ENCODE peak calls at places on chromosomes 1 and 21, in six cellular contexts. One of them, this sample, is unnamed.

GRCh38 chr1:232586679-232587078 is 43.3 kb downstream of the SIPA1L2 start:
- DNase-seq in activated CD4-positive, CD25-positive, alpha-beta regulatory T cell treated with anti-CD3 and anti-CD28 coated beads, Interleukin-2, amount 50 U/mL, for 16 hours: no peak
- DNase-seq in left ventricle myocardium superior: no peak
- DNase-seq in fibroblast of mammary gland: no peak
- DNase-seq in GM04504: no peak
- DNase-seq in prostate gland: no peak
- DNase-seq in this sample: no peak

GRCh38 chr1:67534627-67535065 is 104.4 kb upstream of the SERBP1 start:
- DNase-seq in activated CD4-positive, CD25-positive, alpha-beta regulatory T cell treated with anti-CD3 and anti-CD28 coated beads, Interleukin-2, amount 50 U/mL, for 16 hours: no peak
- DNase-seq in left ventricle myocardium superior: no peak
- DNase-seq in fibroblast of mammary gland: peak
- DNase-seq in GM04504: no peak
- DNase-seq in prostate gland: no peak
- DNase-seq in this sample: no peak

GRCh38 chr21:44761011-44761729 is 40.5 kb downstream of the UBE2G2 start:
- DNase-seq in activated CD4-positive, CD25-positive, alpha-beta regulatory T cell treated with anti-CD3 and anti-CD28 coated beads, Interleukin-2, amount 50 U/mL, for 16 hours: no peak
- DNase-seq in left ventricle myocardium superior: no peak
- DNase-seq in fibroblast of mammary gland: no peak
- DNase-seq in GM04504: no peak
- DNase-seq in prostate gland: no peak
- DNase-seq in this sample: no peak

GRCh38 chr1:231159963-231160761 is 1.7 kb upstream of the TRIM67 start:
- DNase-seq in activated CD4-positive, CD25-positive, alpha-beta regulatory T cell treated with anti-CD3 and anti-CD28 coated beads, Interleukin-2, amount 50 U/mL, for 16 hours: no peak
- DNase-seq in left ventricle myocardium superior: no peak
- DNase-seq in fibroblast of mammary gland: no peak
- DNase-seq in GM04504: no peak
- DNase-seq in prostate gland: no peak
- DNase-seq in this sample: no peak

GRCh38 chr1:41742219-41742618 is 176.5 kb downstream of the HIVEP3 start:
- DNase-seq in activated CD4-positive, CD25-positive, alpha-beta regulatory T cell treated with anti-CD3 and anti-CD28 coated beads, Interleukin-2, amount 50 U/mL, for 16 hours: no peak
- DNase-seq in left ventricle myocardium superior: no peak
- DNase-seq in fibroblast of mammary gland: peak
- DNase-seq in GM04504: peak
- DNase-seq in prostate gland: no peak
- DNase-seq in this sample: no peak

GRCh38 chr1:206842851-206843250 is 22.6 kb upstream of the IL20 start:
- DNase-seq in activated CD4-positive, CD25-positive, alpha-beta regulatory T cell treated with anti-CD3 and anti-CD28 coated beads, Interleukin-2, amount 50 U/mL, for 16 hours: no peak
- DNase-seq in left ventricle myocardium superior: no peak
- DNase-seq in fibroblast of mammary gland: no peak
- DNase-seq in GM04504: no peak
- DNase-seq in prostate gland: no peak
- DNase-seq in this sample: no peak

GRCh38 chr1:78490861-78491310 is at the start of gene PTGFR:
- DNase-seq in activated CD4-positive, CD25-positive, alpha-beta regulatory T cell treated with anti-CD3 and anti-CD28 coated beads, Interleukin-2, amount 50 U/mL, for 16 hours: no peak
- DNase-seq in left ventricle myocardium superior: peak
- DNase-seq in fibroblast of mammary gland: peak
- DNase-seq in GM04504: peak
- DNase-seq in prostate gland: no peak
- DNase-seq in this sample: no peak

GRCh38 chr1:244653439-244654283 is 735 bp downstream of the DESI2 start:
- DNase-seq in activated CD4-positive, CD25-positive, alpha-beta regulatory T cell treated with anti-CD3 and anti-CD28 coated beads, Interleukin-2, amount 50 U/mL, for 16 hours: no peak
- DNase-seq in left ventricle myocardium superior: no peak
- DNase-seq in fibroblast of mammary gland: peak
- DNase-seq in GM04504: no peak
- DNase-seq in prostate gland: no peak
- DNase-seq in this sample: no peak

GRCh38 chr1:84390231-84390630 is 8.1 kb upstream of the DNASE2B start:
- DNase-seq in activated CD4-positive, CD25-positive, alpha-beta regulatory T cell treated with anti-CD3 and anti-CD28 coated beads, Interleukin-2, amount 50 U/mL, for 16 hours: no peak
- DNase-seq in left ventricle myocardium superior: no peak
- DNase-seq in fibroblast of mammary gland: peak
- DNase-seq in GM04504: no peak
- DNase-seq in prostate gland: no peak
- DNase-seq in this sample: no peak

GRCh38 chr1:156726549-156727226 is 1.6 kb upstream of the METTL25B start:
- DNase-seq in activated CD4-positive, CD25-positive, alpha-beta regulatory T cell treated with anti-CD3 and anti-CD28 coated beads, Interleukin-2, amount 50 U/mL, for 16 hours: no peak
- DNase-seq in left ventricle myocardium superior: no peak
- DNase-seq in fibroblast of mammary gland: peak
- DNase-seq in GM04504: no peak
- DNase-seq in prostate gland: no peak
- DNase-seq in this sample: peak

GRCh38 chr1:42259059-42259738 is 75.8 kb downstream of the FOXJ3 start:
- DNase-seq in activated CD4-positive, CD25-positive, alpha-beta regulatory T cell treated with anti-CD3 and anti-CD28 coated beads, Interleukin-2, amount 50 U/mL, for 16 hours: no peak
- DNase-seq in left ventricle myocardium superior: no peak
- DNase-seq in fibroblast of mammary gland: peak
- DNase-seq in GM04504: no peak
- DNase-seq in prostate gland: peak
- DNase-seq in this sample: peak

GRCh38 chr1:226737819-226738420 is 1.2 kb downstream of the ITPKB start:
- DNase-seq in activated CD4-positive, CD25-positive, alpha-beta regulatory T cell treated with anti-CD3 and anti-CD28 coated beads, Interleukin-2, amount 50 U/mL, for 16 hours: no peak
- DNase-seq in left ventricle myocardium superior: peak
- DNase-seq in fibroblast of mammary gland: peak
- DNase-seq in GM04504: no peak
- DNase-seq in prostate gland: peak
- DNase-seq in this sample: peak

GRCh38 chr1:185816460-185816859 is 82.3 kb downstream of the HMCN1 start:
- DNase-seq in activated CD4-positive, CD25-positive, alpha-beta regulatory T cell treated with anti-CD3 and anti-CD28 coated beads, Interleukin-2, amount 50 U/mL, for 16 hours: no peak
- DNase-seq in left ventricle myocardium superior: no peak
- DNase-seq in fibroblast of mammary gland: peak
- DNase-seq in GM04504: no peak
- DNase-seq in prostate gland: no peak
- DNase-seq in this sample: no peak

GRCh38 chr1:63909511-63909910 is 135.7 kb downstream of the ROR1 start:
- DNase-seq in activated CD4-positive, CD25-positive, alpha-beta regulatory T cell treated with anti-CD3 and anti-CD28 coated beads, Interleukin-2, amount 50 U/mL, for 16 hours: no peak
- DNase-seq in left ventricle myocardium superior: no peak
- DNase-seq in fibroblast of mammary gland: peak
- DNase-seq in GM04504: no peak
- DNase-seq in prostate gland: no peak
- DNase-seq in this sample: no peak

GRCh38 chr1:246640747-246641146 is 74.5 kb downstream of the CNST start:
- DNase-seq in activated CD4-positive, CD25-positive, alpha-beta regulatory T cell treated with anti-CD3 and anti-CD28 coated beads, Interleukin-2, amount 50 U/mL, for 16 hours: no peak
- DNase-seq in left ventricle myocardium superior: no peak
- DNase-seq in fibroblast of mammary gland: no peak
- DNase-seq in GM04504: no peak
- DNase-seq in prostate gland: no peak
- DNase-seq in this sample: no peak

GRCh38 chr1:1510912-1511532 is 940 bp upstream of the ATAD3A start:
- DNase-seq in activated CD4-positive, CD25-positive, alpha-beta regulatory T cell treated with anti-CD3 and anti-CD28 coated beads, Interleukin-2, amount 50 U/mL, for 16 hours: no peak
- DNase-seq in left ventricle myocardium superior: no peak
- DNase-seq in fibroblast of mammary gland: peak
- DNase-seq in GM04504: no peak
- DNase-seq in prostate gland: no peak
- DNase-seq in this sample: no peak

GRCh38 chr1:46552357-46553237 is 1.1 kb upstream of the KNCN start:
- DNase-seq in activated CD4-positive, CD25-positive, alpha-beta regulatory T cell treated with anti-CD3 and anti-CD28 coated beads, Interleukin-2, amount 50 U/mL, for 16 hours: no peak
- DNase-seq in left ventricle myocardium superior: no peak
- DNase-seq in fibroblast of mammary gland: no peak
- DNase-seq in GM04504: no peak
- DNase-seq in prostate gland: no peak
- DNase-seq in this sample: no peak

GRCh38 chr1:67897270-67897949 is 64.1 kb upstream of the GNG12 start:
- DNase-seq in activated CD4-positive, CD25-positive, alpha-beta regulatory T cell treated with anti-CD3 and anti-CD28 coated beads, Interleukin-2, amount 50 U/mL, for 16 hours: no peak
- DNase-seq in left ventricle myocardium superior: no peak
- DNase-seq in fibroblast of mammary gland: no peak
- DNase-seq in GM04504: peak
- DNase-seq in prostate gland: no peak
- DNase-seq in this sample: no peak

GRCh38 chr1:235920596-235921375 is 54.1 kb upstream of the LYST start:
- DNase-seq in activated CD4-positive, CD25-positive, alpha-beta regulatory T cell treated with anti-CD3 and anti-CD28 coated beads, Interleukin-2, amount 50 U/mL, for 16 hours: no peak
- DNase-seq in left ventricle myocardium superior: no peak
- DNase-seq in fibroblast of mammary gland: no peak
- DNase-seq in GM04504: no peak
- DNase-seq in prostate gland: no peak
- DNase-seq in this sample: no peak

GRCh38 chr1:231949277-231950122 is 322.9 kb downstream of the DISC1 start:
- DNase-seq in activated CD4-positive, CD25-positive, alpha-beta regulatory T cell treated with anti-CD3 and anti-CD28 coated beads, Interleukin-2, amount 50 U/mL, for 16 hours: no peak
- DNase-seq in left ventricle myocardium superior: peak
- DNase-seq in fibroblast of mammary gland: no peak
- DNase-seq in GM04504: no peak
- DNase-seq in prostate gland: no peak
- DNase-seq in this sample: no peak

GRCh38 chr1:230205719-230206198 is 138.7 kb downstream of the GALNT2 start:
- DNase-seq in activated CD4-positive, CD25-positive, alpha-beta regulatory T cell treated with anti-CD3 and anti-CD28 coated beads, Interleukin-2, amount 50 U/mL, for 16 hours: no peak
- DNase-seq in left ventricle myocardium superior: no peak
- DNase-seq in fibroblast of mammary gland: peak
- DNase-seq in GM04504: no peak
- DNase-seq in prostate gland: no peak
- DNase-seq in this sample: no peak

GRCh38 chr1:207810606-207811295 is 58.9 kb downstream of the CD46 start:
- DNase-seq in activated CD4-positive, CD25-positive, alpha-beta regulatory T cell treated with anti-CD3 and anti-CD28 coated beads, Interleukin-2, amount 50 U/mL, for 16 hours: no peak
- DNase-seq in left ventricle myocardium superior: no peak
- DNase-seq in fibroblast of mammary gland: no peak
- DNase-seq in GM04504: no peak
- DNase-seq in prostate gland: no peak
- DNase-seq in this sample: no peak

GRCh38 chr1:172727956-172728603 is 69.2 kb downstream of the FASLG start:
- DNase-seq in activated CD4-positive, CD25-positive, alpha-beta regulatory T cell treated with anti-CD3 and anti-CD28 coated beads, Interleukin-2, amount 50 U/mL, for 16 hours: no peak
- DNase-seq in left ventricle myocardium superior: no peak
- DNase-seq in fibroblast of mammary gland: peak
- DNase-seq in GM04504: no peak
- DNase-seq in prostate gland: no peak
- DNase-seq in this sample: peak

GRCh38 chr1:227622739-227623475 is 59.6 kb downstream of the ZNF678 start:
- DNase-seq in activated CD4-positive, CD25-positive, alpha-beta regulatory T cell treated with anti-CD3 and anti-CD28 coated beads, Interleukin-2, amount 50 U/mL, for 16 hours: no peak
- DNase-seq in left ventricle myocardium superior: no peak
- DNase-seq in fibroblast of mammary gland: no peak
- DNase-seq in GM04504: no peak
- DNase-seq in prostate gland: no peak
- DNase-seq in this sample: no peak

GRCh38 chr1:17617787-17618557 is 78.5 kb downstream of the ARHGEF10L start:
- DNase-seq in activated CD4-positive, CD25-positive, alpha-beta regulatory T cell treated with anti-CD3 and anti-CD28 coated beads, Interleukin-2, amount 50 U/mL, for 16 hours: no peak
- DNase-seq in left ventricle myocardium superior: peak
- DNase-seq in fibroblast of mammary gland: peak
- DNase-seq in GM04504: no peak
- DNase-seq in prostate gland: no peak
- DNase-seq in this sample: no peak

GRCh38 chr21:26707241-26707640 is 134.2 kb upstream of the CYYR1 start:
- DNase-seq in activated CD4-positive, CD25-positive, alpha-beta regulatory T cell treated with anti-CD3 and anti-CD28 coated beads, Interleukin-2, amount 50 U/mL, for 16 hours: no peak
- DNase-seq in left ventricle myocardium superior: no peak
- DNase-seq in fibroblast of mammary gland: no peak
- DNase-seq in GM04504: no peak
- DNase-seq in prostate gland: no peak
- DNase-seq in this sample: no peak

GRCh38 chr1:56577859-56578663 is 1.3 kb downstream of the PLPP3 start:
- DNase-seq in activated CD4-positive, CD25-positive, alpha-beta regulatory T cell treated with anti-CD3 and anti-CD28 coated beads, Interleukin-2, amount 50 U/mL, for 16 hours: no peak
- DNase-seq in left ventricle myocardium superior: peak
- DNase-seq in fibroblast of mammary gland: peak
- DNase-seq in GM04504: no peak
- DNase-seq in prostate gland: peak
- DNase-seq in this sample: no peak

GRCh38 chr1:1079408-1080121 is 5.5 kb upstream of the RNF223 start:
- DNase-seq in activated CD4-positive, CD25-positive, alpha-beta regulatory T cell treated with anti-CD3 and anti-CD28 coated beads, Interleukin-2, amount 50 U/mL, for 16 hours: no peak
- DNase-seq in left ventricle myocardium superior: peak
- DNase-seq in fibroblast of mammary gland: peak
- DNase-seq in GM04504: peak
- DNase-seq in prostate gland: no peak
- DNase-seq in this sample: peak

GRCh38 chr1:183655562-183656075 is 2.5 kb upstream of the APOBEC4 start:
- DNase-seq in activated CD4-positive, CD25-positive, alpha-beta regulatory T cell treated with anti-CD3 and anti-CD28 coated beads, Interleukin-2, amount 50 U/mL, for 16 hours: peak
- DNase-seq in left ventricle myocardium superior: peak
- DNase-seq in fibroblast of mammary gland: peak
- DNase-seq in GM04504: peak
- DNase-seq in prostate gland: peak
- DNase-seq in this sample: peak

GRCh38 chr1:237799762-237800474 is 90.8 kb downstream of the ZP4 start:
- DNase-seq in activated CD4-positive, CD25-positive, alpha-beta regulatory T cell treated with anti-CD3 and anti-CD28 coated beads, Interleukin-2, amount 50 U/mL, for 16 hours: peak
- DNase-seq in left ventricle myocardium superior: peak
- DNase-seq in fibroblast of mammary gland: peak
- DNase-seq in GM04504: no peak
- DNase-seq in prostate gland: no peak
- DNase-seq in this sample: peak

GRCh38 chr1:153260980-153261792 is 1.7 kb downstream of the LORICRIN start:
- DNase-seq in activated CD4-positive, CD25-positive, alpha-beta regulatory T cell treated with anti-CD3 and anti-CD28 coated beads, Interleukin-2, amount 50 U/mL, for 16 hours: no peak
- DNase-seq in left ventricle myocardium superior: peak
- DNase-seq in fibroblast of mammary gland: no peak
- DNase-seq in GM04504: no peak
- DNase-seq in prostate gland: no peak
- DNase-seq in this sample: no peak